ENCODE peak calls at places on chromosomes 3 and 15, in six cellular contexts. V, Z, D, B, X and Q are unnamed samples.

GRCh38 chr15:39300451-39301153 is 280.3 kb upstream of the THBS1 start:
- DNase-seq in V (no peak), Z (no peak), D (no peak), B (peak; percentile 43), X (no peak), Q (no peak)

GRCh38 chr3:9776896-9777694 is 7.3 kb upstream of the CAMK1 start:
- DNase-seq in V (no peak), Z (no peak), D (no peak), B (no peak), X (no peak), Q (no peak)

GRCh38 chr15:60614862-60615771 is 136.2 kb upstream of the ICE2 start:
- DNase-seq in V (no peak), Z (no peak), D (no peak), B (no peak), X (peak; percentile 46), Q (no peak)

GRCh38 chr15:83063555-83063954 is 3.5 kb downstream of the BTBD1 start:
- DNase-seq in V (no peak), Z (no peak), D (no peak), B (no peak), X (no peak), Q (no peak)

GRCh38 chr3:78919021-78919755 is 848.6 kb downstream of the ROBO1 start:
- DNase-seq in V (no peak), Z (no peak), D (no peak), B (peak; percentile 83), X (no peak), Q (no peak)

GRCh38 chr3:194930439-194931204 is 244.9 kb downstream of the FAM43A start:
- DNase-seq in V (no peak), Z (peak; percentile 74), D (no peak), B (peak; percentile 75), X (peak; percentile 42), Q (no peak)

GRCh38 chr3:107498646-107499045 is 24.1 kb upstream of the BBX start:
- DNase-seq in V (no peak), Z (no peak), D (no peak), B (no peak), X (no peak), Q (no peak)

GRCh38 chr15:32730677-32731654 is 13.2 kb downstream of the GREM1 start:
- DNase-seq in V (no peak), Z (no peak), D (no peak), B (peak; percentile 82), X (peak; percentile 72), Q (peak; percentile 85)

GRCh38 chr3:119977353-119977752 is 116.9 kb downstream of the GSK3B start:
- DNase-seq in V (no peak), Z (no peak), D (no peak), B (no peak), X (no peak), Q (no peak)

GRCh38 chr3:59263152-59263551 is 213.3 kb upstream of the CFAP20DC start:
- DNase-seq in V (no peak), Z (no peak), D (no peak), B (no peak), X (no peak), Q (no peak)